ENCODE peak calls at places on chromosomes 7 and 10, in six cellular contexts. E, L, D, G, Q and A are unnamed samples.

GRCh38 chr10:19111501-19112267 is 63.1 kb downstream of the MALRD1 start:
- DNase-seq in D (no peak), E (no peak), L (no peak), Q (no peak), G (no peak), A (no peak)

GRCh38 chr10:47027812-47028260 is 116.6 kb downstream of the PTPN20 start:
- DNase-seq in D (no peak), L (no peak), E (no peak), Q (no peak), G (no peak), A (no peak)

GRCh38 chr10:124542336-124542735 is 80.7 kb downstream of the LHPP start:
- DNase-seq in G (no peak), E (no peak), Q (no peak), L (no peak), D (no peak), A (no peak)

GRCh38 chr10:103542764-103543616 is 49.5 kb downstream of the NEURL1 start:
- DNase-seq in Q (peak), D (no peak), E (peak), G (no peak), L (no peak), A (no peak)

GRCh38 chr10:54133201-54133600 is 667.8 kb downstream of the PCDH15 start:
- DNase-seq in D (no peak), E (no peak), Q (no peak), G (no peak), L (no peak), A (no peak)

GRCh38 chr7:44154703-44155102 is 13.6 kb upstream of the MYL7 start:
- DNase-seq in E (no peak), D (no peak), Q (no peak), G (no peak), L (no peak), A (no peak)

GRCh38 chr7:74483402-74484336 is 30.0 kb downstream of the GTF2IRD1 start:
- DNase-seq in Q (peak), D (no peak), E (no peak), L (no peak), G (no peak), A (no peak)

GRCh38 chr7:73891178-73891885 is 30.4 kb downstream of the TMEM270 start:
- DNase-seq in L (no peak), D (no peak), G (no peak), E (peak), Q (peak), A (peak)

GRCh38 chr7:48537561-48537960 is 366.3 kb downstream of the ABCA13 start:
- DNase-seq in L (no peak), D (peak), G (no peak), Q (no peak), E (no peak), A (no peak)

GRCh38 chr10:60480865-60481563 is 91.3 kb upstream of the ANK3 start:
- DNase-seq in L (peak), E (peak), G (no peak), Q (peak), D (peak), A (no peak)

GRCh38 chr7:78279035-78279434 is 480.5 kb downstream of the PHTF2 start:
- DNase-seq in E (no peak), Q (peak), L (peak), G (no peak), D (peak), A (no peak)